ENCODE peak calls at places on chromosomes 1 and 21, in six cellular contexts. One of them, this sample, is unnamed.

GRCh38 chr1:40665335-40666171 is at the start of gene RIMS3:
- DNase-seq in CD4-positive, alpha-beta T cell: peak; percentile 71
- DNase-seq in heart left ventricle: peak; percentile 93
- DNase-seq in mammary epithelial cell: peak; percentile 56
- DNase-seq in lung: peak; percentile 80
- DNase-seq in substantia nigra: peak; percentile 62
- DNase-seq in this sample: peak; percentile 47

GRCh38 chr21:27590271-27590670 is 623.4 kb upstream of the ADAMTS5 start:
- DNase-seq in mammary epithelial cell: no peak
- DNase-seq in CD4-positive, alpha-beta T cell: no peak
- DNase-seq in heart left ventricle: peak; percentile 58
- DNase-seq in substantia nigra: no peak
- DNase-seq in lung: no peak
- DNase-seq in this sample: no peak

GRCh38 chr1:150150511-150151021 is 850 bp downstream of the PLEKHO1 start:
- DNase-seq in mammary epithelial cell: peak; percentile 19
- DNase-seq in heart left ventricle: peak; percentile 68
- DNase-seq in CD4-positive, alpha-beta T cell: peak; percentile 24
- DNase-seq in lung: no peak
- DNase-seq in substantia nigra: no peak
- DNase-seq in this sample: no peak

GRCh38 chr1:200226268-200226968 is 183.4 kb downstream of the ZNF281 start:
- DNase-seq in lung: no peak
- DNase-seq in CD4-positive, alpha-beta T cell: no peak
- DNase-seq in substantia nigra: no peak
- DNase-seq in mammary epithelial cell: no peak
- DNase-seq in heart left ventricle: no peak
- DNase-seq in this sample: no peak

GRCh38 chr1:23370744-23371710 is 1.4 kb upstream of the ZNF436 start:
- DNase-seq in lung: no peak
- DNase-seq in mammary epithelial cell: no peak
- DNase-seq in heart left ventricle: no peak
- DNase-seq in CD4-positive, alpha-beta T cell: no peak
- DNase-seq in substantia nigra: no peak
- DNase-seq in this sample: no peak

GRCh38 chr1:18461656-18462055 is 19.1 kb upstream of the KLHDC7A start:
- DNase-seq in mammary epithelial cell: no peak
- DNase-seq in lung: no peak
- DNase-seq in CD4-positive, alpha-beta T cell: no peak
- DNase-seq in heart left ventricle: no peak
- DNase-seq in substantia nigra: no peak
- DNase-seq in this sample: no peak

GRCh38 chr1:152959801-152960451 is 10.5 kb upstream of the SPRR4 start:
- DNase-seq in lung: no peak
- DNase-seq in heart left ventricle: no peak
- DNase-seq in substantia nigra: no peak
- DNase-seq in CD4-positive, alpha-beta T cell: no peak
- DNase-seq in mammary epithelial cell: peak; percentile 24
- DNase-seq in this sample: no peak

GRCh38 chr1:113255038-113255727 is 135.1 kb upstream of the MAGI3 start:
- DNase-seq in lung: no peak
- DNase-seq in heart left ventricle: no peak
- DNase-seq in CD4-positive, alpha-beta T cell: no peak
- DNase-seq in mammary epithelial cell: no peak
- DNase-seq in substantia nigra: no peak
- DNase-seq in this sample: no peak

GRCh38 chr1:28322209-28322608 is 6.6 kb upstream of the MED18 start:
- DNase-seq in CD4-positive, alpha-beta T cell: no peak
- DNase-seq in substantia nigra: no peak
- DNase-seq in heart left ventricle: no peak
- DNase-seq in mammary epithelial cell: no peak
- DNase-seq in lung: no peak
- DNase-seq in this sample: no peak

GRCh38 chr1:10838541-10838940 is 42.1 kb upstream of the CASZ1 start:
- DNase-seq in heart left ventricle: no peak
- DNase-seq in substantia nigra: no peak
- DNase-seq in mammary epithelial cell: no peak
- DNase-seq in CD4-positive, alpha-beta T cell: no peak
- DNase-seq in lung: no peak
- DNase-seq in this sample: no peak

GRCh38 chr1:117290855-117291254 is 76.4 kb upstream of the MAN1A2 start:
- DNase-seq in heart left ventricle: no peak
- DNase-seq in CD4-positive, alpha-beta T cell: no peak
- DNase-seq in substantia nigra: no peak
- DNase-seq in mammary epithelial cell: peak; percentile 36
- DNase-seq in lung: no peak
- DNase-seq in this sample: no peak

GRCh38 chr1:22096036-22096435 is 43.5 kb downstream of the CDC42 start:
- DNase-seq in substantia nigra: no peak
- DNase-seq in CD4-positive, alpha-beta T cell: no peak
- DNase-seq in mammary epithelial cell: no peak
- DNase-seq in lung: no peak
- DNase-seq in heart left ventricle: no peak
- DNase-seq in this sample: no peak

GRCh38 chr1:21100496-21100895 is 76.2 kb downstream of the EIF4G3 start:
- DNase-seq in mammary epithelial cell: no peak
- DNase-seq in substantia nigra: no peak
- DNase-seq in lung: no peak
- DNase-seq in CD4-positive, alpha-beta T cell: no peak
- DNase-seq in heart left ventricle: no peak
- DNase-seq in this sample: no peak

GRCh38 chr1:47599777-47600176 is 161.9 kb downstream of the FOXD2 start:
- DNase-seq in CD4-positive, alpha-beta T cell: no peak
- DNase-seq in heart left ventricle: no peak
- DNase-seq in mammary epithelial cell: no peak
- DNase-seq in substantia nigra: no peak
- DNase-seq in lung: no peak
- DNase-seq in this sample: no peak

GRCh38 chr1:243667133-243667532 is 182.9 kb downstream of the AKT3 start:
- DNase-seq in substantia nigra: no peak
- DNase-seq in lung: no peak
- DNase-seq in mammary epithelial cell: no peak
- DNase-seq in CD4-positive, alpha-beta T cell: no peak
- DNase-seq in heart left ventricle: no peak
- DNase-seq in this sample: no peak

GRCh38 chr1:243667591-243667990 is 182.5 kb downstream of the AKT3 start:
- DNase-seq in substantia nigra: no peak
- DNase-seq in CD4-positive, alpha-beta T cell: no peak
- DNase-seq in mammary epithelial cell: no peak
- DNase-seq in heart left ventricle: no peak
- DNase-seq in lung: no peak
- DNase-seq in this sample: no peak

GRCh38 chr1:243672675-243673074 is 177.4 kb downstream of the AKT3 start:
- DNase-seq in lung: no peak
- DNase-seq in heart left ventricle: no peak
- DNase-seq in substantia nigra: no peak
- DNase-seq in CD4-positive, alpha-beta T cell: no peak
- DNase-seq in mammary epithelial cell: no peak
- DNase-seq in this sample: no peak
- H3K27ac ChIP-seq in lung: no peak overlapping the region
- H3K27ac ChIP-seq in heart left ventricle: no peak overlapping the region
- H3K27ac ChIP-seq in substantia nigra: no peak overlapping the region
- H3K27ac ChIP-seq in CD4-positive, alpha-beta T cell: no peak overlapping the region
- H3K27ac ChIP-seq in mammary epithelial cell: no peak overlapping the region
- H3K27ac ChIP-seq in this sample: no peak overlapping the region

DNA sequence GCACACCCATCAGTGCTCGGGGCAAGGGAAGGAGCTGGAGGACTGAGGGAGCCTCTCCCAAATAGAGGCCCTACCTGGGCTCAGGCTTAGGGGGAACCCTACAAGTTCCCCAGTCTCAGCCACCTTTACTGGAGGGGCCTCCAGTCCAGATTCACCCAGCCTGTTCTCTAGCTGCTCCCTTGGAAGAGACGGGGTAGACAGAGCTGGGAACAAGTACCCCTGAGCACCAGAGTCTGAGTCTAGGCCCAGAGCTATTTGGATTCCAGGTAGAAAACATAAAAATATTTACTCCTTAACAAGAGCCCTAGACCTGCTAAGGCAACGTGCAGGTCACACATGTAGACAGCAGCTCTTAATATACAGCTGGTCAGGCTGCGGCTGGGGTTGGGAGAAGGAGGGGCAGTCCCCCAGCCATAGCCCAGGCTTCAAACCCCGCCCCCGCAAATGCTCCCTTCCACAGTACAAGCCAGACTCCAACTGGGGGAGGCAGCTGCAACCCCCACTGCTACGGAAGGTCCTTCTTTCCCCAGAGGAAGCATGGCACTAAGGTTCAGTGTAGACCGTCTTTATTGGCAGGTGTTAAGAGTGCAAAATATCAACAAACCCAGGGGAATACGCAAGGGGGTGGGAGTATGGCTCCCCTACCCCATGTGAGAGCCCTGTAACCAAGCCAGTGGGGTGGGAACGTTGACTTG is 8.0 kb downstream of the TENT5B start:
- DNase-seq in heart left ventricle: peak; percentile 33
- DNase-seq in lung: no peak
- DNase-seq in mammary epithelial cell: no peak
- DNase-seq in CD4-positive, alpha-beta T cell: no peak
- DNase-seq in substantia nigra: no peak
- DNase-seq in this sample: no peak
- H3K27ac ChIP-seq in heart left ventricle: peak overlapping the region; percentile 80
- H3K27ac ChIP-seq in lung: no peak overlapping the region
- H3K27ac ChIP-seq in mammary epithelial cell: peak overlapping the region; percentile 42
- H3K27ac ChIP-seq in CD4-positive, alpha-beta T cell: no peak overlapping the region
- H3K27ac ChIP-seq in substantia nigra: no peak overlapping the region
- H3K27ac ChIP-seq in this sample: no peak overlapping the region

DNA sequence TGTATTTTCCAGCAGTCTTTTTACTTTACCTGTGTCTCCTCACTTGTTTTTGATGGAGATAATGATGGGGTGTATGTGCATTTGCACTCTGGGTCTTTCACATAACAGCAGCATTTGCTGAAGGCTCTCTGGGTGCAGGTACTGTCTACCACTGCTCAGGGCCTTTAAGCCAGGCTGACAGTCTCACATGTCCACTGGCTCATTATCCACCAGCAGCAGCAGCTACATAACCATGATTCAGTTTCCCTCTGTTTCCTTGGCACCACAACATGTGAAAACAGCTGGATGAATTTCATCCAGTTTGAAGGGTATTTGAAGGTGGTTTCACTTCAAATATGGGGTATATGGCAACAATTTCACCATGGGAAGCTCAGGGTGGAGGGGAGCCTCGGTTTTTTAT is 41.2 kb upstream of the ROR1 start:
- DNase-seq in mammary epithelial cell: no peak
- DNase-seq in heart left ventricle: no peak
- DNase-seq in lung: no peak
- DNase-seq in CD4-positive, alpha-beta T cell: no peak
- DNase-seq in substantia nigra: no peak
- DNase-seq in this sample: no peak
- H3K27ac ChIP-seq in mammary epithelial cell: no peak overlapping the region
- H3K27ac ChIP-seq in heart left ventricle: no peak overlapping the region
- H3K27ac ChIP-seq in lung: no peak overlapping the region
- H3K27ac ChIP-seq in CD4-positive, alpha-beta T cell: no peak overlapping the region
- H3K27ac ChIP-seq in substantia nigra: no peak overlapping the region
- H3K27ac ChIP-seq in this sample: no peak overlapping the region

GRCh38 chr1:43367904-43368645 is at the start of gene ELOVL1:
- DNase-seq in lung: peak; percentile 93
- DNase-seq in mammary epithelial cell: peak; percentile 84
- DNase-seq in heart left ventricle: peak; percentile 97
- DNase-seq in CD4-positive, alpha-beta T cell: peak; percentile 71
- DNase-seq in substantia nigra: peak; percentile 89
- DNase-seq in this sample: peak; percentile 86

GRCh38 chr1:43368646-43369020 is 822 bp upstream of the ELOVL1 start:
- DNase-seq in substantia nigra: no peak
- DNase-seq in mammary epithelial cell: no peak
- DNase-seq in heart left ventricle: no peak
- DNase-seq in CD4-positive, alpha-beta T cell: no peak
- DNase-seq in lung: no peak
- DNase-seq in this sample: no peak

GRCh38 chr1:43366601-43367025 is 1.2 kb downstream of the ELOVL1 start:
- DNase-seq in CD4-positive, alpha-beta T cell: no peak
- DNase-seq in lung: peak; percentile 38
- DNase-seq in heart left ventricle: no peak
- DNase-seq in mammary epithelial cell: peak; percentile 22
- DNase-seq in substantia nigra: no peak
- DNase-seq in this sample: no peak

GRCh38 chr1:43366179-43366578 is 1.6 kb downstream of the ELOVL1 start:
- DNase-seq in substantia nigra: no peak
- DNase-seq in mammary epithelial cell: peak; percentile 56
- DNase-seq in CD4-positive, alpha-beta T cell: no peak
- DNase-seq in lung: peak; percentile 74
- DNase-seq in heart left ventricle: no peak
- DNase-seq in this sample: no peak

DNA sequence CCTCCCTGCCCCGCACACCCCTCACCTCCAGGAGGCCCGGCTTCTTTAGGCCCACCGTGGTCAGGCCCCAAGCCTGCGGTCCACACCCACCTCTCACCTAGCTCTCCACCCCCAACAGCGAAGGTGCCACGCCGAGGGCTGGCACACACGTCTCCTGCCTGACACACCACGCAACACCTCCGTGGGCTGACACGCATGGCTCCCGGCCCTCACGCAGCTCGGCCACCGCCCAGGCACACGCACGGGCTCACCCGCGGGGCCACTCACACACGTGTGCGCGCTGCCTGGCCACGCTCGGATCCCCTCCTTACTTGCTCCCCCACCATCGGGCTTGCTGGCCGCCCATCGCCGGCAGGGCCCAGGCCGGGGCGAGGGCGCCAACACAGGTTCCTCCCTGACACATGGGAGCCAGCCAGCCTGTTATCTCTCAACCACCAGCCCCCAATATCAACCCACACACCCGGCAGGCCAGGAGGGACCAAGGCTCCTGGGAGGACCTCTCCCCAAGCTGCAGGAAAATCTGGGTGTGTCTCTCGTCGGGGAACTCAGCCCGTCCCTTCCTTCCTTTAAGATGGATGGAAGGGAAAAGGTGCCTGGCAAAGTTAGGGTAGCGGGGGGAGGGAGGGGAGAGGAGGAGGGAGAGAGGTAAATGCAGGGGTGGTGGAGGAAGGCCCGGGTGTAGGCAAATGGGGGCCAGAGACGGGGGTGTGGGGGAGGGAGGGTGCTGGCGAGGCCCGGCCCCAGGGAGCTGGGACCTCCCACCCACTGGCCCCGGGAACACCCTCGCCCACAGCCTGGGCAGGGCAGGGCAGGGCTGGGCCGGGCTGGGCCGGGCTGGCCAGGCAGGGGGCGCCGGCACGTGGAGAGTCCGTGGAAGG is 546 bp downstream of the ELOVL1 start:
- DNase-seq in lung: no peak
- DNase-seq in substantia nigra: no peak
- DNase-seq in CD4-positive, alpha-beta T cell: peak; percentile 15
- DNase-seq in heart left ventricle: peak; percentile 70
- DNase-seq in mammary epithelial cell: peak; percentile 80
- DNase-seq in this sample: no peak
- H3K27ac ChIP-seq in lung: peak overlapping the region; percentile 98
- H3K27ac ChIP-seq in substantia nigra: peak overlapping the region; percentile 97
- H3K27ac ChIP-seq in CD4-positive, alpha-beta T cell: peak overlapping the region; percentile 52
- H3K27ac ChIP-seq in heart left ventricle: peak overlapping the region; percentile 91
- H3K27ac ChIP-seq in mammary epithelial cell: peak overlapping the region; percentile 65
- H3K27ac ChIP-seq in this sample: peak overlapping the region; percentile 93